ENCODE peak calls at places on chromosome 9, in seven cellular contexts. E is GM12878, S is cardiac muscle cell, U is OCI-LY7, D is neural progenitor cell, K is right atrium auricular region, A is AG09309. G is an unnamed sample.

GRCh38 chr9:99821187-99822095 is at the start of gene NR4A3:
- DNase-seq in E (peak), S (peak), U (peak), D (peak), K (peak), A (peak), G (peak)

GRCh38 chr9:131826966-131827525 is 87.2 kb upstream of the RAPGEF1 start:
- DNase-seq in E (no peak), S (no peak), U (no peak), D (no peak), K (no peak), A (no peak), G (no peak)

GRCh38 chr9:86731511-86731993 is 215.8 kb downstream of the GAS1 start:
- DNase-seq in E (no peak), S (peak), U (no peak), D (no peak), K (no peak), A (no peak), G (no peak)

GRCh38 chr9:134189475-134190231 is 25.3 kb upstream of the RNU6ATAC start:
- DNase-seq in E (no peak), S (no peak), U (no peak), D (no peak), K (no peak), A (no peak), G (no peak)

GRCh38 chr9:116234091-116234490 is 80.5 kb downstream of the PAPPA start:
- DNase-seq in E (no peak), S (peak), U (no peak), D (no peak), K (no peak), A (peak), G (no peak)

GRCh38 chr9:109206670-109207069 is 39.6 kb upstream of the FRRS1L start:
- DNase-seq in E (no peak), S (no peak), U (no peak), D (peak), K (no peak), A (no peak), G (peak)

GRCh38 chr9:99445377-99445891 is 223.4 kb downstream of the SEC61B start:
- DNase-seq in E (no peak), S (peak), U (no peak), D (no peak), K (peak), A (peak), G (no peak)

GRCh38 chr9:35110327-35110758 is 5.3 kb downstream of the ATOSB start:
- DNase-seq in E (no peak), S (peak), U (no peak), D (no peak), K (no peak), A (no peak), G (no peak)

GRCh38 chr9:91004484-91004883 is 202.9 kb downstream of the SYK start:
- DNase-seq in E (no peak), S (no peak), U (no peak), D (no peak), K (no peak), A (no peak), G (no peak)

GRCh38 chr9:22141906-22142305 is 132.8 kb upstream of the CDKN2B start:
- DNase-seq in E (no peak), S (peak), U (no peak), D (peak), K (no peak), A (no peak), G (no peak)

GRCh38 chr9:137460363-137461315 is 1.5 kb upstream of the NSMF start:
- DNase-seq in E (no peak), S (no peak), U (no peak), D (no peak), K (no peak), A (no peak), G (no peak)

GRCh38 chr9:1051286-1052118 is 1.3 kb downstream of the DMRT2 start:
- DNase-seq in E (no peak), S (no peak), U (peak), D (peak), K (no peak), A (no peak), G (no peak)

GRCh38 chr9:123686849-123687233 is 243.1 kb downstream of the DENND1A start:
- DNase-seq in E (no peak), S (no peak), U (no peak), D (no peak), K (no peak), A (no peak), G (no peak)

GRCh38 chr9:93656426-93657222 is 80.2 kb downstream of the PHF2 start:
- DNase-seq in E (no peak), S (no peak), U (no peak), D (no peak), K (no peak), A (no peak), G (no peak)

GRCh38 chr9:136075134-136075841 is 19.8 kb downstream of the NACC2 start:
- DNase-seq in E (no peak), S (no peak), U (no peak), D (peak), K (no peak), A (no peak), G (no peak)

GRCh38 chr9:76529667-76530066 is 70.7 kb downstream of the GCNT1 start:
- DNase-seq in E (no peak), S (no peak), U (no peak), D (no peak), K (no peak), A (no peak), G (no peak)
- H3K4me3 ChIP-seq in E (no peak), S (no peak), U (no peak), D (no peak), K (no peak), A (no peak), G (no peak)

DNA sequence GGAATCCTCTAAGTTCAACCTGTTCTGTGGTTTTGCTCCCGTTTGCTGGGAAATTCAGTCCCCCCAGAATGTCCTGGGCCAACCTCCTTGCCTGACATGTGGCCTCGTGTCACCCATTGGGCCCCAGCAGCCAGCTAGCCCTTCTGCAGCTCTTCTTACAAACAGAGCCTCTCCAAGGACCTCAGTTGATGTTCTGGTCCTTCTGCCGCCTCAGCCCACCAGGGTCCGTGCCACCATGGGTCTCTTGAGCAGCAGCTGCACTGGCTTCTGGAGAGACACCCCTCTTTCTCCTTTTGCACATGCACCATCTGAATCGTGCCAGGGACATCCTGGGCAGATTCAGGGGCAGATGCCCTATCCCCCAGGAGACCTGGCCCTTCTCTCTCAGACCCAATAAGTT is 85.0 kb downstream of the LMX1B start:
- DNase-seq in E (no peak), S (no peak), U (no peak), D (no peak), K (no peak), A (no peak), G (no peak)
- H3K4me3 ChIP-seq in E (no peak), S (no peak), U (no peak), D (no peak), K (no peak), A (no peak), G (no peak)

GRCh38 chr9:114382951-114383865 is 4.6 kb downstream of the AKNA start:
- DNase-seq in E (no peak), S (peak), U (no peak), D (peak), K (no peak), A (no peak), G (no peak)
- H3K4me3 ChIP-seq in E (peak), S (no peak), U (peak), D (no peak), K (no peak), A (no peak), G (peak)

GRCh38 chr9:17578911-17579793 is at the start of gene SH3GL2:
- DNase-seq in E (no peak), S (peak), U (no peak), D (peak), K (no peak), A (no peak), G (peak)

GRCh38 chr9:17580119-17580518 is 1.3 kb downstream of the SH3GL2 start:
- DNase-seq in E (no peak), S (no peak), U (no peak), D (no peak), K (no peak), A (no peak), G (no peak)

GRCh38 chr9:17574342-17574741 is 4.5 kb upstream of the SH3GL2 start:
- DNase-seq in E (no peak), S (no peak), U (no peak), D (no peak), K (no peak), A (no peak), G (no peak)

DNA sequence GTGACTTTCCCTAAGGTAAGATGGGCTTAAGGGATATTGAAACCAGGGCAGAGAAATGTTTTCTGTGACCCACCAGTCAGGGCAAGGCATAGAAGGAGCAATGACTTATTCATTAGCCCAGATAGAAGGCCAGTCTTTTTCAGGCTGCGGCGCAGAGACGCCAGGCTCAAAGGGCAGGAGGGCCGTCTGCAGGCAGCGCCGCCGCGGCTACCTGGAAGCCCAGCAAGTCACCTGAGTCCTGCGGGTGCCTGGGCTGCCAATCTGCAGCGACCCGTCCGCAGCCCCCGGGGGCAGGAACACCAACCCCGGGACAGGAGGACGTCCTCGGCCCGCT is 322 bp upstream of the SH3GL2 start:
- DNase-seq in E (no peak), S (no peak), U (no peak), D (no peak), K (no peak), A (no peak), G (no peak)
- H3K4me3 ChIP-seq in E (no peak), S (peak), U (no peak), D (peak), K (peak), A (peak), G (peak)

DNA sequence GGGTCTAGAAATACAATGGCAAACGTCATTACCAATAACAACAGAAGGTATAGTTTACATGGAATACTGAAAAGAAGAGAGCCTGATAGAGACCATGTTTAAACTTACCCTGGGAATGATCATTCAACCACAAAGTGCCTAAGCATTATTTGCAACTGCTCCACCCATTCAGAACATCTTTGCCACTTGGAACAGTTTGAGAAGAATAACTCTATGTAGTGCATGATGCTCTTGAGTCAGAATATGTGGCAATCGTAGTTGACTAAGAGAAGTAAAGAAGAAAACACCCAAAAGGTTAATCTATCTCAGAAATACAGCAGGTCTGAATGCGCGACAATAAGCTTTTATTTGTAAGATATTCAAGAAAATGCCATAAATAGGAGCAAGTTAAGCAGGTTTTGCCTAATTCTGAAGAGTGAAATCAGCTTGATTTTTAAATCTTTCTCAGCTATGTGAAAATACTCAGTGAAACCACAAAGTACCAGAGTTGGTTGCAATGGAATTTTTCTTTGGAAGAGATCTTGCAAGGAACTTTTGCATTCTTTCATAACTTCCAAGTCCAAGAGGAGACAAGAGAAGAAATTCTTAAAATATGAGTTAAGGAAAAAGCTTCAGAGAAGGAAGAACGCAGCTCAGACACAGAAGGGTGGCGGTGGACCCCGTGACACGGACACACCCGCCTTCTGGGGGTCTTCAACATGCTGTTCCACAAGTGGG is 64.3 kb downstream of the HABP4 start:
- DNase-seq in E (no peak), S (peak), U (no peak), D (no peak), K (no peak), A (peak), G (no peak)
- H3K4me3 ChIP-seq in E (no peak), S (no peak), U (no peak), D (no peak), K (no peak), A (no peak), G (no peak)

GRCh38 chr9:69035438-69036316 is at the start of gene FXN:
- DNase-seq in E (peak), S (peak), U (peak), D (peak), K (peak), A (peak), G (peak)

GRCh38 chr9:69036319-69036718 is 767 bp downstream of the FXN start:
- DNase-seq in E (no peak), S (peak), U (peak), D (peak), K (no peak), A (no peak), G (no peak)

GRCh38 chr9:69036799-69037198 is 1.2 kb downstream of the FXN start:
- DNase-seq in E (no peak), S (no peak), U (peak), D (no peak), K (no peak), A (no peak), G (no peak)

GRCh38 chr9:69030851-69031645 is 4.5 kb upstream of the FXN start:
- DNase-seq in E (no peak), S (no peak), U (no peak), D (no peak), K (no peak), A (no peak), G (no peak)

DNA sequence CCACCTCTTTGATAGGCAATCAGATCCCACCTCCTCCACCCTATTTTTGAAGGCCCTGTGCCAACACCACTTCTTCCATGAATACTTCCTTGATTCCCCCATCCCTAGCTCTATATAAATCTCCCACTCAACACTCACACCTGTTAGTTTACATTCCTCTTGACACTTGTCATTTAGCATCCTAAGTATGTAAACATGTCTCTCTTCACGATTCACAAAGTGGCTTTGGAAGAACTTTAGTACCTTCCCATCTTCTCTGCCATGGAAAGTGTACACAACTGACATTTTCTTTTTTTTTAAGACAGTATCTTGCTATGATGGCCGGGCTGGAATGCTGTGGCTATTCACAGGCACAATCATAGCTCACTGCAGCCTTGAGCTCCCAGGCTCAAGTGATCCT is 1.5 kb upstream of the FXN start:
- DNase-seq in E (no peak), S (no peak), U (no peak), D (no peak), K (no peak), A (no peak), G (no peak)
- H3K4me3 ChIP-seq in E (no peak), S (no peak), U (no peak), D (no peak), K (no peak), A (no peak), G (no peak)

DNA sequence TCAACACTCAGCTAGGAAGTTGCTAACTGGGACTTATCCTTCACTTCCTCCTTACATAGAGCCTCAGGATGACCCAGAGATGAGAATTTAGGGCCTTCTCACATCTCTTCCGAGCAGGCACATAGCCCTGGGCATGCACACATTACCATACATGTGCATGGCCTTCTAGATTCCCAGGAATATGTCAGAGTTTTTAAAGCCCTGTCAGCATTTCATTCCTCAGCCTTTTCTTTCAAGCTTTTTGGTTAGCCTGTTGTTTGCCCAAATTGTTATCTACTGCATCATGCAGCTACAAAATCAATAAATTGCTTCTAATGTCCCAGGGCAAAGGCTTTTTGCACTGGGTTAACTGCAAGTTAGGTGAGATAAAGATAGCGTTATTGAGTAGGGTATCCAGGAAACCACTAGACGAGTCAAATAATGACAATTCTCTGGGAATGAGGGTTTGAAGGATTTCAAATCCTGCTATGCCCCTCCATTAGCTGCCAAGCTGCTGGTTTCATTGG is 22.1 kb upstream of the CDK20 start:
- DNase-seq in E (no peak), S (no peak), U (no peak), D (no peak), K (no peak), A (no peak), G (no peak)
- H3K4me3 ChIP-seq in E (no peak), S (no peak), U (no peak), D (no peak), K (no peak), A (no peak), G (no peak)

DNA sequence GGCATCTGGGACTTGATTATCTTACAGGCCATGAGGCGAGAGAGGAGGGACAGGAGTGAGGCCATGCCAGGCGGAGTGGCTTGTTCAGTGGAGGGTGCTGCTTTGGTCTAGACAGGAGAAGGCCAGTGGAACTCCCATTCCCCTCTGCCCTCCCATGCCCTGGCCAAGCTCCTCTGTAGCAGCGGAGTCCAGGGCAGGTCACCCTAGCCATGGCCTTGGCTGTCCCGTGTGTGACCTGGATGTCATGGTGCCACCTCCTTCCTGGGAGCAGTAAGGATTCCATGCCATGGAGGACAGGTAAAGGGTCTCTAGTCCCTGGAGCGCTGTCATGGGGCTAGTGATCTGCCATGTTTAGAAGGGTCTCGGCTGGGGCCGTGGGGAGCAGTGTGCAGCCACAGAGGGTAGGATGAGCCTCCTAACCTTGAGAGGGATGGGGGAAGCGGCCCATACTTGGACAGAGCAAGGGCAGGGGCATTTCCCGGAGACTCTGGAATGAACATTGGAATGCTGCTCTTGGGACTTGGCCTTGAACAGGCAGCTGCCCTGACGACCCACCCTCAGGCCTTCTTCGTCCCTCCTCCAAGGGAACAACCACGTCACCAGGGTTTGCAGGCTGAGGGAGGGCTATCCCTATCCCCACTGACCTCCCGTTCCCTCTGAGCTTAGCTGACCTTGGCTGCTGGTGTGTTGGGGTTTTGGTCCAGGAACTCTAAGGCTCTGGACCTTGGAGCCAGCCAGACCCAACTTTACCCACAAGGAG is 100.4 kb downstream of the DAB2IP start:
- DNase-seq in E (no peak), S (no peak), U (no peak), D (no peak), K (no peak), A (no peak), G (no peak)
- H3K4me3 ChIP-seq in E (no peak), S (no peak), U (no peak), D (no peak), K (no peak), A (no peak), G (no peak)

G was measured in Jurkat, Clone E6-1.